ENCODE peak calls at places on chromosome 9, in eight cellular contexts. One of them, this sample, is unnamed.

GRCh38 chr9:132090771-132091170 is 11.1 kb upstream of the MED27 start:
- DNase-seq in heart left ventricle: no peak
- DNase-seq in heart right ventricle: no peak
- DNase-seq in fibroblast of lung: peak
- DNase-seq in MM.1S: no peak
- DNase-seq in A549: no peak
- DNase-seq in ovary: no peak
- DNase-seq in CD4-positive, CD25-positive, alpha-beta regulatory T cell: no peak
- DNase-seq in this sample: no peak

GRCh38 chr9:23322392-23322791 is 503.6 kb downstream of the ELAVL2 start:
- DNase-seq in CD4-positive, CD25-positive, alpha-beta regulatory T cell: no peak
- DNase-seq in ovary: no peak
- DNase-seq in heart left ventricle: no peak
- DNase-seq in A549: no peak
- DNase-seq in fibroblast of lung: no peak
- DNase-seq in heart right ventricle: no peak
- DNase-seq in MM.1S: peak
- DNase-seq in this sample: no peak

GRCh38 chr9:131107760-131108159 is 11.4 kb downstream of the AIF1L start:
- DNase-seq in MM.1S: no peak
- DNase-seq in ovary: no peak
- DNase-seq in CD4-positive, CD25-positive, alpha-beta regulatory T cell: no peak
- DNase-seq in A549: no peak
- DNase-seq in heart left ventricle: no peak
- DNase-seq in fibroblast of lung: no peak
- DNase-seq in heart right ventricle: peak
- DNase-seq in this sample: no peak

GRCh38 chr9:108136646-108137045 is 647.1 kb upstream of the KLF4 start:
- DNase-seq in CD4-positive, CD25-positive, alpha-beta regulatory T cell: no peak
- DNase-seq in heart right ventricle: no peak
- DNase-seq in ovary: no peak
- DNase-seq in heart left ventricle: no peak
- DNase-seq in MM.1S: no peak
- DNase-seq in A549: no peak
- DNase-seq in fibroblast of lung: no peak
- DNase-seq in this sample: no peak

GRCh38 chr9:108057421-108058136 is 568.0 kb upstream of the KLF4 start:
- DNase-seq in heart right ventricle: no peak
- DNase-seq in ovary: no peak
- DNase-seq in heart left ventricle: no peak
- DNase-seq in A549: peak
- DNase-seq in CD4-positive, CD25-positive, alpha-beta regulatory T cell: no peak
- DNase-seq in MM.1S: no peak
- DNase-seq in fibroblast of lung: peak
- DNase-seq in this sample: peak

GRCh38 chr9:99778308-99778707 is 43.4 kb upstream of the NR4A3 start:
- DNase-seq in heart right ventricle: no peak
- DNase-seq in ovary: no peak
- DNase-seq in MM.1S: no peak
- DNase-seq in A549: peak
- DNase-seq in CD4-positive, CD25-positive, alpha-beta regulatory T cell: no peak
- DNase-seq in fibroblast of lung: peak
- DNase-seq in heart left ventricle: no peak
- DNase-seq in this sample: peak

GRCh38 chr9:105205787-105206511 is 38.5 kb upstream of the SLC44A1 start:
- DNase-seq in ovary: peak
- DNase-seq in MM.1S: no peak
- DNase-seq in heart left ventricle: peak
- DNase-seq in heart right ventricle: no peak
- DNase-seq in fibroblast of lung: peak
- DNase-seq in CD4-positive, CD25-positive, alpha-beta regulatory T cell: no peak
- DNase-seq in A549: no peak
- DNase-seq in this sample: peak

GRCh38 chr9:72898784-72899733 is 53.8 kb downstream of the ALDH1A1 start:
- DNase-seq in A549: no peak
- DNase-seq in ovary: no peak
- DNase-seq in MM.1S: no peak
- DNase-seq in heart left ventricle: no peak
- DNase-seq in heart right ventricle: no peak
- DNase-seq in CD4-positive, CD25-positive, alpha-beta regulatory T cell: no peak
- DNase-seq in fibroblast of lung: no peak
- DNase-seq in this sample: no peak

GRCh38 chr9:91421022-91421765 is 2.4 kb downstream of the NFIL3 start:
- DNase-seq in MM.1S: peak
- DNase-seq in heart left ventricle: peak
- DNase-seq in A549: no peak
- DNase-seq in heart right ventricle: peak
- DNase-seq in ovary: peak
- DNase-seq in fibroblast of lung: peak
- DNase-seq in CD4-positive, CD25-positive, alpha-beta regulatory T cell: no peak
- DNase-seq in this sample: peak

GRCh38 chr9:110106698-110107097 is 101.3 kb downstream of the C9orf152 start:
- DNase-seq in heart left ventricle: no peak
- DNase-seq in fibroblast of lung: no peak
- DNase-seq in ovary: no peak
- DNase-seq in A549: no peak
- DNase-seq in heart right ventricle: no peak
- DNase-seq in MM.1S: no peak
- DNase-seq in CD4-positive, CD25-positive, alpha-beta regulatory T cell: no peak
- DNase-seq in this sample: no peak

GRCh38 chr9:72577212-72577753 is 55.9 kb downstream of the TMC1 start:
- DNase-seq in heart left ventricle: no peak
- DNase-seq in A549: peak
- DNase-seq in MM.1S: no peak
- DNase-seq in fibroblast of lung: peak
- DNase-seq in ovary: no peak
- DNase-seq in CD4-positive, CD25-positive, alpha-beta regulatory T cell: no peak
- DNase-seq in heart right ventricle: no peak
- DNase-seq in this sample: no peak

GRCh38 chr9:14400658-14400995 is 86.7 kb upstream of the NFIB start:
- DNase-seq in fibroblast of lung: peak
- DNase-seq in CD4-positive, CD25-positive, alpha-beta regulatory T cell: no peak
- DNase-seq in A549: peak
- DNase-seq in heart left ventricle: peak
- DNase-seq in MM.1S: no peak
- DNase-seq in ovary: peak
- DNase-seq in heart right ventricle: peak
- DNase-seq in this sample: peak

GRCh38 chr9:96021616-96022444 is 146.3 kb downstream of the ERCC6L2 start:
- DNase-seq in heart left ventricle: peak
- DNase-seq in A549: no peak
- DNase-seq in ovary: peak
- DNase-seq in fibroblast of lung: no peak
- DNase-seq in heart right ventricle: peak
- DNase-seq in CD4-positive, CD25-positive, alpha-beta regulatory T cell: no peak
- DNase-seq in MM.1S: no peak
- DNase-seq in this sample: no peak

GRCh38 chr9:34985311-34985899 is 4.1 kb upstream of the DNAJB5 start:
- DNase-seq in heart right ventricle: peak
- DNase-seq in ovary: no peak
- DNase-seq in fibroblast of lung: peak
- DNase-seq in A549: peak
- DNase-seq in MM.1S: peak
- DNase-seq in CD4-positive, CD25-positive, alpha-beta regulatory T cell: peak
- DNase-seq in heart left ventricle: no peak
- DNase-seq in this sample: no peak

GRCh38 chr9:98784855-98785254 is 11.5 kb downstream of the ANKS6 start:
- DNase-seq in CD4-positive, CD25-positive, alpha-beta regulatory T cell: no peak
- DNase-seq in A549: no peak
- DNase-seq in MM.1S: no peak
- DNase-seq in heart right ventricle: no peak
- DNase-seq in fibroblast of lung: no peak
- DNase-seq in heart left ventricle: no peak
- DNase-seq in ovary: no peak
- DNase-seq in this sample: no peak

GRCh38 chr9:5336683-5337082 is 3.0 kb downstream of the RLN1 start:
- DNase-seq in MM.1S: peak
- DNase-seq in CD4-positive, CD25-positive, alpha-beta regulatory T cell: no peak
- DNase-seq in heart right ventricle: no peak
- DNase-seq in heart left ventricle: no peak
- DNase-seq in A549: no peak
- DNase-seq in ovary: no peak
- DNase-seq in fibroblast of lung: no peak
- DNase-seq in this sample: no peak

GRCh38 chr9:137575382-137575724 is 3.4 kb downstream of the DPH7 start:
- DNase-seq in fibroblast of lung: no peak
- DNase-seq in CD4-positive, CD25-positive, alpha-beta regulatory T cell: no peak
- DNase-seq in A549: no peak
- DNase-seq in heart right ventricle: no peak
- DNase-seq in heart left ventricle: no peak
- DNase-seq in MM.1S: peak
- DNase-seq in ovary: no peak
- DNase-seq in this sample: no peak

GRCh38 chr9:124497441-124497840 is 9.8 kb downstream of the NR5A1 start:
- DNase-seq in A549: no peak
- DNase-seq in heart left ventricle: no peak
- DNase-seq in ovary: no peak
- DNase-seq in MM.1S: no peak
- DNase-seq in heart right ventricle: no peak
- DNase-seq in fibroblast of lung: no peak
- DNase-seq in CD4-positive, CD25-positive, alpha-beta regulatory T cell: no peak
- DNase-seq in this sample: no peak

DNA sequence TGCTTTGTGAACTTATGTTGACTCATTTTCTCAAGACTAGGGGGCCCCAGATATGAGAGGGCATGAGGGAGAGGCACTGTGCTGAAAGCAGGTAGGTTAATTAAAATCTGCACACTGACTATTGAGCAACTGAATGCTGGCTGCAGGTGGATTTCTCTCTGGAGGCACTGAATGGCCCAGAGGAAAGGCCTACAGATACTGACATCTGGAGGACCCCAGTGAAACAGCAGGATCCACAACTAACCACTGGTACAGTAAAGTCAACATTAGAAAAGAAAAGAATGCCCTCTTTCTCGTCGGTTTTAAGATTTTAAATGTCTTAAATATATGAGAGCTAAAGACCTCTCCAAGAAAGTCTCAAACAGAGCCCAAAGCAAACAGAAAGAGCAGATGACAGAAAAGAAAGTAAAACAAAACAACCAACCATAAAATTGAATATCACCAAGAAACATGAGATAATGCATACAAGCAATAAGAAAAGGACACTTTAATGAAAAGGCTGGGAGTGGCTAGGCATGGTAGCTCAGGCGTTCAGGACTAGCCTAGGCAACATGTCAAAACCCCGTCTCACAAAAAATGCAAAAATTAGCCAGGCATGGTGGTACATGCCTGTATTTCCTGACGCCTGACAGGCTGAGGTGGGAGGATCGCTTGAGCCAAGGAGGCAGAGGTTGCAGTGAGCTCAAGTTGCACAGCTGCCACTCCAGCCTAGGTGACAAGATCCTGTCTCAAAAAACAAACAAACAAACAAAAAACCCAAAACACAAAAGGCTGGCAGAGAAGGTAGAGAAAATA is 43.3 kb downstream of the PUM3 start:
- DNase-seq in A549: no peak
- DNase-seq in CD4-positive, CD25-positive, alpha-beta regulatory T cell: no peak
- DNase-seq in ovary: no peak
- DNase-seq in heart left ventricle: no peak
- DNase-seq in MM.1S: no peak
- DNase-seq in heart right ventricle: no peak
- DNase-seq in fibroblast of lung: no peak
- DNase-seq in this sample: no peak
- H3K27ac ChIP-seq in A549: peak
- H3K27ac ChIP-seq in CD4-positive, CD25-positive, alpha-beta regulatory T cell: no peak
- H3K27ac ChIP-seq in ovary: no peak
- H3K27ac ChIP-seq in heart left ventricle: no peak
- H3K27ac ChIP-seq in MM.1S: no peak
- H3K27ac ChIP-seq in heart right ventricle: no peak
- H3K27ac ChIP-seq in fibroblast of lung: no peak
- H3K27ac ChIP-seq in this sample: no peak

DNA sequence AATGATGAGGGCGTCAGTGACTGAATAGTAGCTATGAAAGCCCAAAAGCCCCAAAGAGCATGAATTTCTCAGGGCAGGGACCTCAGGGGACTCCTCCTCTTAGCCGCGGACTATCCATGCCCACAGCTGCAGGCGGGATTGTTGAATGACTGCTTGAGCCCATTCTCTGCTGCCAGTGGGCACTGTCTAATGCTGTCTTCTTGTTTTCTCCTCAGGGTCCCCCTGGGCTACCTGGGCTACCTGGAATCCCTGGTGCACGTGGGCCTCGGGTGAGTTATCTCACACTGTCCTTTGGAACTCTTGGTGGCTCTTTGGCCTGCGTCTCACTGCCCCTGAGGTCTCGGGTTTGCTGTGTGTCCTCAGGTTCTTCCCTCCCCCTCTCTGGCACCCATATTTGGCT is 22.7 kb downstream of the COL27A1 start:
- DNase-seq in A549: no peak
- DNase-seq in heart right ventricle: no peak
- DNase-seq in CD4-positive, CD25-positive, alpha-beta regulatory T cell: no peak
- DNase-seq in fibroblast of lung: no peak
- DNase-seq in heart left ventricle: no peak
- DNase-seq in MM.1S: no peak
- DNase-seq in ovary: no peak
- DNase-seq in this sample: no peak
- H3K27ac ChIP-seq in A549: no peak
- H3K27ac ChIP-seq in heart right ventricle: peak
- H3K27ac ChIP-seq in CD4-positive, CD25-positive, alpha-beta regulatory T cell: no peak
- H3K27ac ChIP-seq in fibroblast of lung: peak
- H3K27ac ChIP-seq in heart left ventricle: peak
- H3K27ac ChIP-seq in MM.1S: no peak
- H3K27ac ChIP-seq in ovary: no peak
- H3K27ac ChIP-seq in this sample: peak

DNA sequence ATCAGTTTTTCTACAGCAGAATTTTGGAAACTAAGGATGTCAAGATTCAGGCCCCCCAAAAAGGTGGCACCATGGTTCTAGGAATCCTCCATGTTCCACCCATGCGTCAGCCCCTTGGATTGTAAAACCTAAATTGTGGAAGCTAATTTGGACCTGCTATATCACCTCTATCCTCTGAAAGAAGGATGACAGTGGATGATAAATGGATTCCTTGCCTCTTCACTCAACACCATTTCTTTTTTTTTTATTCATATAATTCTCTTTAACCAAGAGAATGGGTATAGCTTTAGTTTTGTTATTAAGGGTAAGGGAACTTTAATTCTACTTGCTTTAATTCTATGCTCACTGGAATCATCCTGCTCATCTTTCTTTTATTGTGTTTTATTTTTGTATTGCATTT is 71.8 kb downstream of the GNAQ start:
- DNase-seq in A549: no peak
- DNase-seq in CD4-positive, CD25-positive, alpha-beta regulatory T cell: no peak
- DNase-seq in fibroblast of lung: no peak
- DNase-seq in ovary: no peak
- DNase-seq in MM.1S: no peak
- DNase-seq in heart left ventricle: no peak
- DNase-seq in heart right ventricle: no peak
- DNase-seq in this sample: no peak
- H3K27ac ChIP-seq in A549: no peak
- H3K27ac ChIP-seq in CD4-positive, CD25-positive, alpha-beta regulatory T cell: no peak
- H3K27ac ChIP-seq in fibroblast of lung: no peak
- H3K27ac ChIP-seq in ovary: no peak
- H3K27ac ChIP-seq in MM.1S: no peak
- H3K27ac ChIP-seq in heart left ventricle: no peak
- H3K27ac ChIP-seq in heart right ventricle: no peak
- H3K27ac ChIP-seq in this sample: no peak

DNA sequence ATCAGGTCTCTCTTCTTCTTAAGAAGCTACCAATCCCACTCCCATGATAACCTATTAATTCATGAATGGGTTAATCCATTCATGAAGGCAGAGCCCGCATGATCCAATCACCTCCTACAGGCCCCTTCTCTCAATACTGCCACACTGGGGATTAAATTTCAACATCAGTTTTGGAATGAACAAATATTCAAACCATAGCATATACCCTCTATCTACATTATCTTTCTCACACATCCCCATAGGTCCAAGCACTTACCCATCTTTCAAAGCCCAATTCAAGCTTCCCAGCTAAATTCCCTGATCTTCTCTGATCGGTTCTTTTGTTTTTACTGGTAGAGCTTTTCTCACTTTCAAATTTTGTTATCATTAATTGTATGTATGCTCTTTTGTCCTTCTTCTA is 10.5 kb upstream of the SHOC1 start:
- DNase-seq in heart left ventricle: no peak
- DNase-seq in A549: no peak
- DNase-seq in fibroblast of lung: no peak
- DNase-seq in ovary: no peak
- DNase-seq in MM.1S: no peak
- DNase-seq in CD4-positive, CD25-positive, alpha-beta regulatory T cell: no peak
- DNase-seq in heart right ventricle: no peak
- DNase-seq in this sample: no peak
- H3K27ac ChIP-seq in heart left ventricle: no peak
- H3K27ac ChIP-seq in A549: no peak
- H3K27ac ChIP-seq in fibroblast of lung: no peak
- H3K27ac ChIP-seq in ovary: no peak
- H3K27ac ChIP-seq in MM.1S: no peak
- H3K27ac ChIP-seq in CD4-positive, CD25-positive, alpha-beta regulatory T cell: no peak
- H3K27ac ChIP-seq in heart right ventricle: no peak
- H3K27ac ChIP-seq in this sample: no peak